ENCODE peak calls at places on chromosomes 16 and 17, in six cellular contexts. S is ovary, O is spleen, J is Peyer's patch, E is stomach, C is esophagus squamous epithelium. R is an unnamed sample.

GRCh38 chr16:48817032-48817431 is 207.1 kb upstream of the N4BP1 start:
- DNase-seq in S (no peak), O (no peak), J (no peak), E (no peak), C (no peak), R (no peak)

GRCh38 chr17:38510424-38511125 is 82.3 kb downstream of the ARHGAP23 start:
- DNase-seq in S (peak; percentile 56), O (no peak), J (no peak), E (peak; percentile 38), C (no peak), R (no peak)

GRCh38 chr17:29836643-29837042 is 93.4 kb downstream of the SSH2 start:
- DNase-seq in S (no peak), O (no peak), J (no peak), E (no peak), C (no peak), R (no peak)

GRCh38 chr16:47565454-47565853 is 104.3 kb downstream of the PHKB start:
- DNase-seq in S (no peak), O (no peak), J (no peak), E (no peak), C (no peak), R (peak; percentile 90)

GRCh38 chr17:6483507-6483906 is 39.3 kb downstream of the PIMREG start:
- DNase-seq in S (no peak), O (no peak), J (no peak), E (no peak), C (no peak), R (no peak)

GRCh38 chr17:55005520-55005919 is 37.0 kb downstream of the STXBP4 start:
- DNase-seq in S (no peak), O (no peak), J (no peak), E (no peak), C (no peak), R (no peak)

GRCh38 chr17:80171681-80172080 is 1.9 kb downstream of the CARD14 start:
- DNase-seq in S (no peak), O (no peak), J (no peak), E (no peak), C (no peak), R (no peak)

GRCh38 chr17:58344791-58345157 is 7.2 kb downstream of the SUPT4H1 start:
- DNase-seq in S (no peak), O (peak; percentile 84), J (no peak), E (no peak), C (no peak), R (no peak)

GRCh38 chr16:30092373-30093010 is 768 bp upstream of the TBX6 start:
- DNase-seq in S (peak; percentile 88), O (peak; percentile 96), J (peak; percentile 78), E (peak; percentile 70), C (peak; percentile 42), R (peak; percentile 82)

GRCh38 chr17:83053021-83053778 is 26.2 kb upstream of the METRNL start:
- DNase-seq in S (peak; percentile 54), O (peak; percentile 83), J (peak; percentile 52), E (peak; percentile 28), C (no peak), R (no peak)

GRCh38 chr17:47791025-47791424 is 30.6 kb downstream of the OSBPL7 start:
- DNase-seq in S (no peak), O (no peak), J (no peak), E (no peak), C (no peak), R (peak; percentile 42)

DNA sequence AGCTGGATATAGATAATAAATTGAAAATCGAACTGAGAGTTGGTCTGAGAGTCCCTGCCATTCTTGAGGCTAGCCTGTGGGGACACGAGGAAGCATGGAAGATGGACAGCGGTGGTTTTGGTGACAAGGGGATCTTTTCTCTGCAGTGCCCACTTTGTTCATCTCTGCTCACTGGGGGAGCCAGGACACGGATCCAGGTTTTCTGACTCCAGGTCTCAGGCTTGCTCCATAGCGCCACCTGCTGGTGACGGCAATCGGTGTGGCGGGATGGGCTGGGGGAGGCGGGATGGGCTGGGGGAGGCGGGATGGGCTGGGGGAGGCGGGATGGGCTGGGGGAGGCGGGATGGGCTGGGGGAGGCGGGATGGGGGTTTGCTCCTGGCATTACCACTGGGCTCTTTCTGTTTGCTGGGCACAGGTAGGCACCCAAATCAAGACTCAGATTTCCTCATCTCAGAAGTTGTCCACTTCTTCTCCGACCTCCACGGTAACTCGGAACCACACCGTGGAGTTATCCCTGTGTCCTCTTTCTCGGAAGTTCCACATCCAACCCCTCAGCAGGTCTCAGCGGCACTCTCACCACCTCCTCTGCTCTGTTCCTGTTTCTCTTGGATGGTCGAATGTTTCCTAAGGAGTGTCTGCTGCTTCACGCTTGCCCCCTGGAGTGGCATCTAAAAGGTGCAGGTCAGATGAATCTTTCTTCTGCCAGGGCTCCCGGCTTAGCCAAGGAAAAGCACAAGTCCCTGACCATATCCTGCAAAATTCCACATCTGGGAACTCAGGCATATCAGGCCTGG is 142.4 kb downstream of the CYLD start:
- DNase-seq in S (no peak), O (no peak), J (no peak), E (no peak), C (no peak), R (no peak)
- TF ChIP-seq CTCF in S (no peak), O (peak; percentile 9), J (peak; percentile 26), E (no peak), C (no peak), R (no peak)

DNA sequence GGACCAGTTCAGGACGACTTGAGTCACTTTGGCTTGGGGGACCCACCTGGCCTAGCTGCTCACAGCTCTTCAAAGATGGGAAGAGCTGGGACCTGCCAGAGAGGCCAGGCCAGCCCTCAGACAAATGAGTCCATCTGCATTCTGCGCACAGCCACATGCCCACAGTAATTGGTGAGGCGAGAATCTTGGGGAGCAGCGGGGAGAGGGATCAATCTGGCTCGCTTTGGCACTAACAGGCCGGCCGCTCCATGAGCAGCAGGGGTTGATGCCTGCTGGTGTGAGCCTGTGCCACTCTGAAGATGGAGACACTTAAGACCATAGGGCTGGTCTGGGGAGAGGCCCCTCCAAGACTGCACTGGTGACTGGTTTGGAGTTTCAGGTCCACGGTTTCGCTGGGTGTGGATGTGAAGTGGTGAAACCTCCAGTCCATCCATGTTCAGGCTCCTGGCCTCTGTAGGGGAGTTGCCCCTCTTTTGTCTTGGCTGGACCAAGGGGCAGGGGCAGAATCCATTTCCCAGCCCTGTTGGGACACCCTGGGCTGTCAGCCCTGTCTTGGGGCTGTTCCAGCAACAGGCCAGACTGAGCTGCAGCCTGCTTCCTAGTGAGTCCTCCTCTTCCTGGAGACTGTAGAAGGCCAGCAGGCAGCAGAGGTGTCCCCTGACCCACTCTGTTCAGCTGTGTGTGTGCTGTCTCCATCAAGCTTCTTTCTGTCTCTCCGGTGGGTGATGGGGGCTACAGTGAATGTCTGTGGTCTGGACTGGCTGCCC is 7.3 kb downstream of the CTRL start:
- DNase-seq in S (no peak), O (no peak), J (no peak), E (no peak), C (no peak), R (no peak)
- TF ChIP-seq POLR2A in S (no peak), O (no peak), J (no peak), E (no peak), C (no peak), R (no peak)

GRCh38 chr17:62591323-62591722 is 36.1 kb upstream of the MRC2 start:
- DNase-seq in S (no peak), O (no peak), J (no peak), E (no peak), C (no peak), R (no peak)

GRCh38 chr17:62596662-62597061 is 30.8 kb upstream of the MRC2 start:
- DNase-seq in S (no peak), O (no peak), J (no peak), E (no peak), C (no peak), R (no peak)

GRCh38 chr17:62595484-62595883 is 32.0 kb upstream of the MRC2 start:
- DNase-seq in S (no peak), O (no peak), J (no peak), E (no peak), C (no peak), R (no peak)

GRCh38 chr17:62597150-62597549 is 30.3 kb upstream of the MRC2 start:
- DNase-seq in S (no peak), O (no peak), J (no peak), E (no peak), C (no peak), R (no peak)

DNA sequence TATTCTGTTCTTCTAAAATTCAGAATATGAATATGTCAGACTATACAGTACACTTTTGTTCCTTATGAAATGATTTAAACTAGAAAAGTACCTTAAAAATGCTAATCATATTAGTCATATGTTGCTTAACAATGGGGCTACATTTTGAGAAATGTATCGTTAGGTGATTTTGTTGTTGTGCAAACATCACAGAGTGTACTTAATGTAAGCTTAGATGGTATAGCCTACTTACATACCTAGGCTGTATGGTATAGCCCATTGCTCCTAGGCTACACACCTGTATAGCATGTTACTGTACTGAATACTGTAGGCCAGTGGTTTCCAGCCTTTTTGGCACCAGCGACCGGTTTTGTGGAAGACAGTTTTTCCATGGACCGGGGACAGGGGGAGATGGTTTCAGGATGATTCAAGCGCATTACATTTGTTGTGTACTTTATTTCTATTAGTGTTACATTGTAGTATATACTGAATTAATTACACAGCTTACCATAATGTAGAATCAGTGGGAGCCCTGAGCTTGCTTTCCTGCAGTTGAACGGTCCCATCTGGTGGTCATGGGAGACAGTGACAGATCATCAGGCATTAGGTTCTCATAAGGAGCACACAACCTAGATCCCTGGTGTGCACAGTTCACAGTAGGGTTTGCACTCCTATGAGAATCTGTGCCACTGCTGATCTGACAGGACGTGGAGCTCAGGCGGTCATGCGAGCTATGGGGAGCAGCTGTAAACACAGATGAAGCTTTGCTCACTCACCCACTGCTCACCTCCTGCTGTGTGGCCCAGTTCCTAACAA is 35.0 kb upstream of the MRC2 start:
- DNase-seq in S (no peak), O (no peak), J (no peak), E (no peak), C (no peak), R (no peak)
- TF ChIP-seq CTCF in S (no peak), O (no peak), J (no peak), E (no peak), C (no peak), R (no peak)

GRCh38 chr16:726438-727290 is at the start of the genes CCDC78 and HAGHL:
- DNase-seq in S (peak; percentile 59), O (peak; percentile 93), J (peak; percentile 65), E (peak; percentile 65), C (no peak), R (peak; percentile 93)

GRCh38 chr16:728890-729744 is 2.2 kb downstream of the HAGHL start:
- DNase-seq in S (no peak), O (peak; percentile 81), J (no peak), E (no peak), C (no peak), R (no peak)

GRCh38 chr16:726188-726437 is 130 bp downstream of the CCDC78 start:
- DNase-seq in S (no peak), O (no peak), J (no peak), E (no peak), C (no peak), R (no peak)

GRCh38 chr16:728131-728889 is 1.4 kb downstream of the HAGHL start:
- DNase-seq in S (no peak), O (peak; percentile 92), J (peak; percentile 78), E (peak; percentile 69), C (no peak), R (peak; percentile 45)

DNA sequence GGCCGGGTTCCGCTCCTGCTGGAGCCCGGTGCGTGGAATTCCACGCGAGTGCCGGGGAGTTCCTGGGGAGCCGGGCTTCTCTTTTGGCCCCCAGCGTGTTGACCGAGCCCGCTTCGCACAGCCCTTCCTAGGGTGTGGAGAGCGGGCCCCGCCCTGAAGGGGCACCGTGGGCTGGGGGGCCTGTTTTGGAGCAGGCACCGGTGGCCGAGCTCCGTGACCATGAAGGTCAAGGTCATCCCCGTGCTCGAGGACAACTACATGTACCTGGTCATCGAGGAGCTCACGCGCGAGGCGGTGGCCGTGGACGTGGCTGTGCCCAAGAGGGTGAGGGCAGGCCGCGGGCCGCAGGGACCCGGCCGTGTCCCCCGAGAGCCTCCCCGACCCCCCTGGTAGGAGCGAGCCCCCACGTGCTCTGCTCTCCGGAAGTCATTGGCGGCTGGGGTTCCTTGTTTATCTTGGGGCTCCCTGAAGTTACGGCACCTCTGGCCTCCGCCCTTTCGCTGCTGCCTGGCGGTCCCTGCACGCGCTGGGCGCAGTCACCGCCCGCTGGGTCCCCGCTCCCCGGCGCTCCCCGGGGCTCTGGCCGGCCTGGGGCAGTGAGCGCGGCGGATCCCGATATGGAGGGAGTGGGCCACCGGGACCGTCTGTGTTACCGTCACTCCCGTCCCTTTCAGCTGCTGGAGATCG is 528 bp downstream of the HAGHL start:
- DNase-seq in S (no peak), O (peak; percentile 87), J (no peak), E (no peak), C (no peak), R (no peak)
- TF ChIP-seq POLR2A in S (no peak), O (no peak), J (no peak), E (no peak), C (no peak), R (no peak)